ENCODE peak calls at places on chromosome 22, in ten cellular contexts. Z is fibroblast of the aortic adventitia; E is GM12891; L is neural crest cell; V is cardiac muscle cell; T is stimulated activated CD8-positive, alpha-beta memory T cell treated with anti-CD3 and anti-CD28 coated beads, Interleukin-2, amount 100 ng/mL, for 48 hours; R is right atrium auricular region; O is NCI-H1417; G is EH; B is H4. K is an unnamed sample.

GRCh38 chr22:29820941-29821789 is 16.9 kb downstream of the ASCC2 start:
- DNase-seq in L (no peak), V (peak; percentile 94), Z (peak; percentile 100), R (peak; percentile 99), E (no peak), G (peak; percentile 92), B (peak; percentile 80), O (peak; percentile 2), T (peak; percentile 8), K (peak; percentile 47)

GRCh38 chr22:23574877-23575276 is 5.2 kb downstream of the IGLL1 start:
- DNase-seq in O (no peak), Z (no peak), E (no peak), V (no peak), T (no peak), G (no peak), B (no peak), L (no peak), R (no peak), K (no peak)

GRCh38 chr22:31818481-31819392 is 64.9 kb downstream of the DEPDC5 start:
- DNase-seq in T (no peak), V (no peak), O (no peak), B (no peak), L (no peak), G (peak; percentile 62), Z (peak; percentile 8), E (no peak), R (no peak), K (peak; percentile 14)

GRCh38 chr22:24753919-24754318 is 20.6 kb downstream of the PIWIL3 start:
- DNase-seq in L (no peak), Z (no peak), O (no peak), T (no peak), B (no peak), E (no peak), R (no peak), G (no peak), V (no peak), K (no peak)

GRCh38 chr22:22912135-22912408 is 24.5 kb downstream of the IGLL5 start:
- DNase-seq in T (no peak), R (no peak), E (no peak), V (no peak), B (no peak), G (no peak), Z (no peak), L (no peak), O (no peak), K (no peak)

GRCh38 chr22:49958462-49958921 is 2.1 kb upstream of the PIM3 start:
- DNase-seq in G (no peak), R (no peak), Z (no peak), E (no peak), V (no peak), T (no peak), B (no peak), O (no peak), L (no peak), K (no peak)

GRCh38 chr22:19461506-19461905 is 14.0 kb upstream of the C22orf39 start:
- DNase-seq in T (no peak), L (no peak), R (no peak), O (no peak), B (no peak), E (no peak), V (no peak), G (no peak), Z (no peak), K (no peak)

GRCh38 chr22:49811014-49811791 is 16.5 kb downstream of the BRD1 start:
- DNase-seq in Z (no peak), E (no peak), L (no peak), O (no peak), T (no peak), B (no peak), R (no peak), V (no peak), G (no peak), K (no peak)

GRCh38 chr22:32676196-32676595 is 125.3 kb upstream of the TIMP3 start:
- DNase-seq in L (no peak), G (no peak), T (no peak), R (no peak), E (no peak), Z (no peak), V (no peak), O (no peak), B (no peak), K (no peak)

GRCh38 chr22:23845661-23846469 is 7.1 kb upstream of the DERL3 start:
- DNase-seq in R (no peak), V (no peak), E (no peak), G (peak; percentile 27), O (no peak), T (no peak), Z (peak; percentile 5), L (no peak), B (no peak), K (no peak)

GRCh38 chr22:19932367-19933206 is 9.0 kb upstream of the COMT start:
- DNase-seq in G (no peak), B (no peak), T (no peak), Z (no peak), L (no peak), O (peak; percentile 55), R (no peak), E (no peak), V (no peak), K (no peak)

GRCh38 chr22:26398741-26399153 is 30.3 kb upstream of the ASPHD2 start:
- DNase-seq in L (peak; percentile 35), E (peak; percentile 35), B (peak; percentile 38), G (peak; percentile 82), Z (peak; percentile 93), V (peak; percentile 73), O (peak; percentile 21), R (peak; percentile 61), T (peak; percentile 25), K (peak; percentile 91)

GRCh38 chr22:36948273-36949055 is 35.0 kb downstream of the CSF2RB start:
- DNase-seq in E (no peak), T (no peak), O (no peak), B (no peak), R (no peak), V (no peak), L (no peak), Z (peak; percentile 39), G (peak; percentile 46), K (no peak)

GRCh38 chr22:33806191-33806590 is 114.1 kb downstream of the LARGE1 start:
- DNase-seq in R (no peak), T (no peak), V (no peak), O (no peak), Z (no peak), L (no peak), G (peak; percentile 29), B (no peak), E (peak; percentile 18), K (peak; percentile 22)

GRCh38 chr22:47619631-47620030 is 857.2 kb downstream of the TBC1D22A start:
- DNase-seq in R (peak; percentile 42), Z (no peak), V (no peak), L (no peak), E (no peak), O (no peak), G (no peak), T (no peak), B (no peak), K (no peak)

GRCh38 chr22:17954860-17955587 is 69.3 kb downstream of the MICAL3 start:
- DNase-seq in V (no peak), T (no peak), E (no peak), Z (no peak), G (no peak), R (no peak), B (no peak), L (no peak), O (no peak), K (no peak)

GRCh38 chr22:46111645-46112306 is 38.5 kb upstream of the PPARA start:
- DNase-seq in T (no peak), L (no peak), Z (no peak), E (no peak), O (no peak), V (peak; percentile 32), B (no peak), R (no peak), G (peak; percentile 19), K (no peak)

GRCh38 chr22:37752189-37753061 is 55.3 kb upstream of the GCAT start:
- DNase-seq in L (peak; percentile 30), T (no peak), B (peak; percentile 93), G (peak; percentile 99), E (no peak), R (peak; percentile 97), V (no peak), O (no peak), Z (peak; percentile 99), K (peak; percentile 98)

GRCh38 chr22:46072981-46073682 is 77.2 kb upstream of the PPARA start:
- DNase-seq in E (no peak), L (no peak), G (peak; percentile 23), R (no peak), O (no peak), V (no peak), T (no peak), Z (no peak), B (no peak), K (peak; percentile 36)

GRCh38 chr22:17489101-17489500 is 74.2 kb upstream of the SLC25A18 start:
- DNase-seq in B (no peak), R (no peak), Z (no peak), L (no peak), O (no peak), E (no peak), V (no peak), T (no peak), G (no peak), K (no peak)

GRCh38 chr22:46660604-46661201 is 40.5 kb downstream of the GRAMD4 start:
- DNase-seq in O (peak; percentile 54), R (no peak), T (no peak), G (no peak), Z (no peak), V (no peak), E (no peak), B (no peak), L (no peak), K (no peak)

GRCh38 chr22:24683671-24684070 is 80.7 kb downstream of the GGT1 start:
- DNase-seq in Z (peak; percentile 81), O (no peak), R (no peak), T (no peak), G (peak; percentile 74), E (no peak), V (no peak), L (no peak), B (no peak), K (peak; percentile 81)

GRCh38 chr22:50293441-50294318 is 13.8 kb downstream of the PLXNB2 start:
- DNase-seq in T (no peak), B (peak; percentile 56), Z (peak; percentile 67), E (no peak), V (peak; percentile 87), R (no peak), G (peak; percentile 92), O (no peak), L (no peak), K (peak; percentile 89)

GRCh38 chr22:20605328-20605727 is 97.9 kb downstream of the MED15 start:
- DNase-seq in G (no peak), Z (no peak), E (no peak), R (no peak), B (no peak), L (no peak), V (no peak), O (no peak), T (no peak), K (no peak)

GRCh38 chr22:19591568-19591967 is 67.4 kb upstream of the CLDN5 start:
- DNase-seq in L (no peak), T (no peak), G (no peak), V (no peak), B (no peak), E (no peak), R (no peak), Z (no peak), O (no peak), K (no peak)

GRCh38 chr22:20610243-20610686 is 102.9 kb downstream of the MED15 start:
- DNase-seq in G (no peak), B (no peak), T (no peak), Z (peak; percentile 15), L (no peak), V (no peak), R (no peak), O (no peak), E (no peak), K (no peak)

GRCh38 chr22:38228326-38228872 is 26.6 kb downstream of the MAFF start:
- DNase-seq in R (no peak), E (no peak), L (no peak), Z (peak; percentile 67), B (no peak), G (no peak), T (no peak), O (no peak), V (no peak), K (peak; percentile 28)

GRCh38 chr22:19845369-19845722 is 9.3 kb downstream of the GNB1L start:
- DNase-seq in L (no peak), V (no peak), B (no peak), Z (no peak), G (peak; percentile 19), O (no peak), E (no peak), T (no peak), R (peak; percentile 52), K (no peak)

K was measured in adipocyte.